ENCODE peak calls at places on chromosome 5, in nine cellular contexts. H, M, Q, S, L, P, O, G and T are unnamed samples.

GRCh38 chr5:150065886-150066285 is 20.5 kb downstream of the CSF1R start:
- DNase-seq in G (no peak), M (peak; percentile 12), O (no peak), H (no peak), L (no peak), Q (no peak), S (peak; percentile 60), P (no peak), T (no peak)

GRCh38 chr5:346229-346935 is 24.9 kb downstream of the AHRR start:
- DNase-seq in L (no peak), M (no peak), S (no peak), H (no peak), G (no peak), P (no peak), O (no peak), Q (no peak), T (no peak)

GRCh38 chr5:179801304-179802206 is 5.1 kb downstream of the MGAT4B start:
- DNase-seq in M (peak; percentile 64), S (peak; percentile 90), H (peak; percentile 36), G (peak; percentile 80), O (peak; percentile 88), L (no peak), P (peak; percentile 76), Q (peak; percentile 18), T (peak; percentile 50)

GRCh38 chr5:160353379-160353778 is 17.0 kb downstream of the C1QTNF2 start:
- DNase-seq in P (no peak), L (peak; percentile 23), S (no peak), M (peak; percentile 17), H (peak; percentile 72), O (no peak), G (no peak), Q (no peak), T (no peak)

GRCh38 chr5:592158-592557 is 20.0 kb upstream of the CEP72 start:
- DNase-seq in L (no peak), G (peak; percentile 26), O (no peak), S (peak; percentile 38), M (no peak), H (no peak), P (no peak), Q (no peak), T (no peak)

GRCh38 chr5:55308254-55308836 is 556 bp downstream of the MTREX start:
- DNase-seq in M (peak; percentile 19), S (no peak), O (peak; percentile 5), G (no peak), L (no peak), H (no peak), Q (peak; percentile 35), P (no peak), T (peak; percentile 14)

GRCh38 chr5:93622240-93622885 is 39.3 kb downstream of the NR2F1 start:
- DNase-seq in G (no peak), M (peak; percentile 72), S (peak; percentile 65), Q (peak; percentile 25), O (no peak), P (peak; percentile 40), L (no peak), H (peak; percentile 58), T (peak; percentile 21)

GRCh38 chr5:176542596-176543427 is 5.6 kb upstream of the RNF44 start:
- DNase-seq in O (no peak), G (no peak), M (no peak), H (peak; percentile 9), P (no peak), L (no peak), S (peak; percentile 63), Q (no peak), T (no peak)

GRCh38 chr5:141914154-141914743 is 9.4 kb upstream of the DELE1 start:
- DNase-seq in P (no peak), M (peak; percentile 11), L (peak; percentile 38), S (peak; percentile 72), Q (no peak), G (peak; percentile 33), O (peak; percentile 7), H (peak; percentile 67), T (no peak)

GRCh38 chr5:170136493-170136892 is 30.8 kb downstream of the FOXI1 start:
- DNase-seq in S (no peak), P (no peak), Q (no peak), H (no peak), G (no peak), M (no peak), O (no peak), L (no peak), T (no peak)

GRCh38 chr5:633521-633955 is 21.4 kb downstream of the CEP72 start:
- DNase-seq in H (no peak), G (no peak), P (no peak), M (peak; percentile 16), S (no peak), Q (no peak), O (no peak), L (no peak), T (no peak)

GRCh38 chr5:141853895-141854626 is 24.1 kb downstream of the PCDH1 start:
- DNase-seq in O (no peak), M (no peak), L (no peak), H (no peak), P (no peak), S (no peak), G (no peak), Q (no peak), T (no peak)

GRCh38 chr5:170330568-170331054 is 33.0 kb upstream of the LCP2 start:
- DNase-seq in H (no peak), P (no peak), L (no peak), G (no peak), M (no peak), Q (no peak), O (no peak), S (no peak), T (no peak)

GRCh38 chr5:142644640-142645361 is 41.1 kb downstream of the FGF1 start:
- DNase-seq in Q (peak; percentile 99), M (peak; percentile 98), L (peak; percentile 64), P (no peak), G (no peak), O (no peak), H (no peak), S (peak; percentile 67), T (no peak)

GRCh38 chr5:172299916-172300439 is 16.4 kb upstream of the UBTD2 start:
- DNase-seq in H (no peak), Q (peak; percentile 58), M (peak; percentile 61), O (no peak), G (no peak), P (no peak), S (no peak), L (no peak), T (no peak)

GRCh38 chr5:96433066-96433447 is at the start of gene PCSK1:
- DNase-seq in G (no peak), Q (no peak), O (no peak), L (no peak), M (no peak), H (no peak), P (no peak), S (peak; percentile 60), T (no peak)

GRCh38 chr5:170623576-170624181 is 119.9 kb downstream of the KCNIP1 start:
- DNase-seq in G (no peak), S (peak; percentile 84), Q (peak; percentile 15), H (peak; percentile 28), O (no peak), L (no peak), M (peak; percentile 73), P (no peak), T (no peak)

GRCh38 chr5:178327931-178328711 is 95.5 kb upstream of the PHYKPL start:
- DNase-seq in P (no peak), L (no peak), Q (no peak), S (no peak), O (no peak), G (no peak), H (no peak), M (no peak), T (no peak)

GRCh38 chr5:56257010-56257409 is 23.9 kb upstream of the ANKRD55 start:
- DNase-seq in S (no peak), G (no peak), Q (no peak), H (no peak), L (no peak), O (no peak), M (no peak), P (no peak), T (no peak)

GRCh38 chr5:13831236-13831810 is 113.2 kb downstream of the DNAH5 start:
- DNase-seq in L (no peak), M (no peak), P (no peak), Q (peak; percentile 74), H (no peak), G (no peak), O (no peak), S (no peak), T (no peak)

GRCh38 chr5:128669803-128670202 is 131.8 kb upstream of the FBN2 start:
- DNase-seq in S (no peak), G (no peak), L (no peak), P (no peak), M (no peak), H (no peak), Q (peak; percentile 58), O (no peak), T (no peak)

GRCh38 chr5:132437604-132438275 is 52.8 kb downstream of the IRF1 start:
- DNase-seq in S (peak; percentile 84), M (peak; percentile 94), H (peak; percentile 22), Q (no peak), L (peak; percentile 25), O (peak; percentile 63), G (no peak), P (peak; percentile 39), T (peak; percentile 81)

GRCh38 chr5:156913719-156914370 is 49.2 kb downstream of the TIMD4 start:
- DNase-seq in P (no peak), S (no peak), H (no peak), O (no peak), Q (no peak), L (no peak), G (no peak), M (no peak), T (no peak)